ENCODE peak calls at places on chromosomes 1 and 21, in seven cellular contexts. X, E, I, C, F, V and O are unnamed samples. For H3K27me3 and H3K4me1, the result is how much of the 10 kb centered on the place peaks cover.

GRCh38 chr1:234699795-234700665 is 90.1 kb upstream of the IRF2BP2 start:
- DNase-seq in I (peak), E (peak), X (peak), F (peak), C (no peak), V (no peak), O (no peak)

GRCh38 chr1:83747853-83748482 is 251.0 kb downstream of the TTLL7 start:
- DNase-seq in X (no peak), I (no peak), C (no peak), V (no peak), F (no peak), E (no peak), O (no peak)

GRCh38 chr1:78483903-78484302 is 6.9 kb upstream of the PTGFR start:
- DNase-seq in V (no peak), F (peak), E (no peak), I (no peak), C (no peak), X (no peak), O (no peak)

GRCh38 chr1:34930702-34931071 is 1.2 kb upstream of the DLGAP3 start:
- DNase-seq in V (no peak), I (no peak), E (no peak), X (no peak), F (no peak), C (no peak), O (no peak)

GRCh38 chr21:25732091-25732760 is 2.5 kb downstream of the ATP5PF start:
- DNase-seq in C (no peak), X (no peak), I (no peak), E (no peak), F (no peak), V (no peak), O (no peak)

GRCh38 chr1:41368384-41368783 is 7.2 kb downstream of the FOXO6 start:
- DNase-seq in E (no peak), X (no peak), V (no peak), I (no peak), C (no peak), F (no peak), O (no peak)

GRCh38 chr1:203871114-203871875 is 9.9 kb downstream of the SNRPE start:
- DNase-seq in F (peak), I (peak), C (no peak), X (no peak), V (no peak), E (no peak), O (no peak)

GRCh38 chr1:47487826-47488450 is 50.1 kb downstream of the FOXD2 start:
- DNase-seq in V (no peak), F (no peak), C (no peak), E (no peak), X (no peak), I (no peak), O (no peak)

GRCh38 chr1:54937469-54937868 is 43.0 kb upstream of the TMEM61 start:
- DNase-seq in I (no peak), X (no peak), V (no peak), E (no peak), C (no peak), F (no peak), O (no peak)

GRCh38 chr1:1360511-1361169 is 2.3 kb upstream of the MXRA8 start:
- DNase-seq in E (peak), I (no peak), X (peak), C (peak), V (peak), F (peak), O (no peak)

GRCh38 chr1:219210067-219210466 is 36.4 kb downstream of the LYPLAL1 start:
- DNase-seq in F (peak), V (no peak), I (no peak), E (no peak), X (no peak), C (no peak), O (no peak)

GRCh38 chr1:38052750-38053415 is 6.3 kb upstream of the POU3F1 start:
- DNase-seq in V (no peak), E (no peak), I (no peak), C (no peak), F (no peak), X (no peak), O (no peak)
- H3K27me3 ChIP-seq in V (under half), E (under half), I (under half), C (under half), F (under half), X (under half), O (under half)

GRCh38 chr21:32771134-32771523 is 426 bp downstream of the PAXBP1 start:
- DNase-seq in C (peak), X (peak), F (peak), E (no peak), V (peak), I (peak), O (peak)

GRCh38 chr21:32768530-32768929 is 3.0 kb downstream of the PAXBP1 start:
- DNase-seq in X (no peak), E (no peak), V (no peak), F (peak), C (no peak), I (no peak), O (no peak)

GRCh38 chr21:32772281-32773047 is 909 bp upstream of the PAXBP1 start:
- DNase-seq in F (no peak), C (no peak), X (no peak), I (peak), V (no peak), E (no peak), O (peak)

GRCh38 chr21:32770514-32771133 is 931 bp downstream of the PAXBP1 start:
- DNase-seq in F (no peak), V (peak), I (peak), X (no peak), E (no peak), C (no peak), O (no peak)
- TF ChIP-seq CTCF in F (no peak), V (no peak), I (no peak), X (no peak), E (no peak), C (no peak), O (no peak)

DNA sequence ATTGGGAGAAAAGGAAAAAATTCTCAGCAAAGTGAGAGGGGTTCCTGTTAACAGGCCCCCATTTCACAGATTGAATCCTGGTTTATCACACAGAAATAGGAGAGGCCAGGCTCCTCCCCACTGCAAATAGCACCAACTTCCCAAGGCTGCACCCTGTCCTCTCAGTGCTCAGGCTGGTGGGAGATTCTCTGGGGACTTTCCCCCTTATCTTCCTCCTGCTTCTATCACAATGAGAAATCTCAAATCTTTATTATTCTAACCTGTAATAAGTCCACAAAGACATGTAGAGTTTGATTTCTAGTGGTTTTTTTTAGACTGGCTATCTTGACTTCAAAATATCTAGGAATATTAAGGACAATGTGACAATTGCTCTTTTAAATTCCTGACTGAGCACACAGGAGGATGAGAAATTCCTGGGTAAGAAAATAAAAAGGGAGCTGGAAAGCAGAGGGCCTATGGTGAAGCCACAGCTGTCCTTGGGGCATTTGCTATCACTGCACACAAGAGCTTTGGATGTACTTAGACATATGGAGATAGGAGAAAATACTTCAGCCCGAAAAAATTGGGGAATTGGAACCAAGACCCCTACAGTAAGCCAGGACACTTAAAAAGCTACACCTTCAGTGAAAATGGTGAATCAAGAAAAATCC is 66.1 kb upstream of the C1orf105 start:
- DNase-seq in C (no peak), V (no peak), X (no peak), F (no peak), I (no peak), E (no peak), O (no peak)
- H3K4me1 ChIP-seq in C (half or more), V (under half), X (under half), F (under half), I (under half), E (under half), O (under half)

GRCh38 chr1:52511851-52512615 is 40.9 kb downstream of the TUT4 start:
- DNase-seq in V (no peak), X (no peak), E (no peak), I (no peak), C (no peak), F (no peak), O (no peak)

GRCh38 chr1:52506349-52506748 is 46.5 kb downstream of the TUT4 start:
- DNase-seq in X (no peak), V (no peak), I (no peak), F (no peak), C (no peak), E (no peak), O (no peak)

GRCh38 chr1:52506920-52507546 is 45.9 kb downstream of the TUT4 start:
- DNase-seq in F (no peak), E (no peak), I (no peak), V (no peak), C (no peak), X (no peak), O (no peak)

GRCh38 chr1:52511439-52511838 is 41.5 kb downstream of the TUT4 start:
- DNase-seq in V (no peak), X (no peak), I (no peak), F (no peak), E (no peak), C (no peak), O (no peak)
- H3K27me3 ChIP-seq in V (under half), X (under half), I (under half), F (under half), E (under half), C (under half), O (under half)

DNA sequence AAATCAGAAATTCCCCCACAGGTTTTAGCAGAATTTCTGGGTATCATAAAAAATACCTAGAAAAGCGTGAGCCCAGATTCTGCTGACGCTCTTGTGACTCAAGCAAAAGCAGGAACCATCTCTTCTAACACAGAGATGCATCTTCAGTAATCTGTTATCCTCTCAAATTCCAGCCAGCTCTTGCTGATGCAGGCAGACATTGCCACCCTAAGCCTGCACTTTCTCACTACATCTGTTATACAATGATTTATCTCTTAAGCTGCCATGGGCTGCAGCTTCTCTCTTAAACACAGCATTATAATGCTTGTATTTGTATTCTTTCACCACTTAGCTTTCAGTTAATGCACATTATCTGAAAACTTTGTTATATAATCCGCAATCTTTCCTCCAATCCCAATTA is 112.9 kb upstream of the RGS1 start:
- DNase-seq in E (no peak), C (no peak), V (no peak), F (no peak), X (no peak), I (no peak), O (no peak)
- TF ChIP-seq CTCF in E (no peak), C (no peak), V (no peak), F (no peak), X (no peak), I (no peak), O (no peak)

GRCh38 chr1:93716163-93716562 is 34.5 kb upstream of the BCAR3 start:
- DNase-seq in X (no peak), F (no peak), I (no peak), V (no peak), E (no peak), C (no peak), O (no peak)
- H3K4me1 ChIP-seq in X (under half), F (under half), I (under half), V (under half), E (under half), C (under half), O (under half)